ENCODE peak calls at places on chromosomes 3 and 15, in seven cellular contexts. T is mesendoderm, E is H9, I is IMR-90, N is H1, U is mesenchymal stem cell, X is trophoblast cell. M is an unnamed sample.

GRCh38 chr15:80777137-80777536 is 2.0 kb upstream of the CEMIP start:
- DNase-seq in I (peak; percentile 68), T (no peak), X (no peak), U (peak; percentile 62), E (no peak), N (no peak), M (no peak)

GRCh38 chr15:62063851-62064635 is 2.7 kb upstream of the C2CD4A start:
- DNase-seq in U (no peak), E (no peak), T (peak; percentile 19), N (no peak), X (peak; percentile 53), I (no peak), M (no peak)

GRCh38 chr3:15055019-15055557 is 10.0 kb downstream of the MRPS25 start:
- DNase-seq in U (no peak), N (no peak), X (no peak), I (peak; percentile 59), E (no peak), T (no peak), M (no peak)

GRCh38 chr3:151379083-151379734 is 5.3 kb downstream of the P2RY12 start:
- DNase-seq in X (no peak), U (peak; percentile 28), N (peak; percentile 63), E (peak; percentile 65), I (no peak), T (peak; percentile 60), M (peak; percentile 11)

GRCh38 chr3:197522183-197522715 is 33.5 kb downstream of the BDH1 start:
- DNase-seq in X (no peak), N (no peak), E (no peak), T (no peak), U (no peak), I (no peak), M (no peak)

GRCh38 chr3:175430975-175431374 is 571.8 kb downstream of the NAALADL2 start:
- DNase-seq in X (no peak), T (no peak), I (no peak), N (no peak), U (no peak), E (no peak), M (no peak)

GRCh38 chr3:174538116-174538515 is 321.0 kb upstream of the NAALADL2 start:
- DNase-seq in X (no peak), E (no peak), I (no peak), T (no peak), N (no peak), U (no peak), M (no peak)

GRCh38 chr3:9422712-9423424 is 25.5 kb downstream of the SETD5 start:
- DNase-seq in X (peak; percentile 37), E (peak; percentile 36), U (peak; percentile 96), N (no peak), T (peak; percentile 85), I (peak; percentile 98), M (peak; percentile 49)

GRCh38 chr15:39931615-39932014 is 2.3 kb upstream of the EIF2AK4 start:
- DNase-seq in I (no peak), E (no peak), X (no peak), N (no peak), T (no peak), U (peak; percentile 25), M (no peak)

GRCh38 chr15:80890341-80890972 is 99.2 kb downstream of the MESD start:
- DNase-seq in N (no peak), E (no peak), T (no peak), X (no peak), I (peak; percentile 42), U (no peak), M (no peak)

GRCh38 chr15:99123706-99124451 is 19.0 kb downstream of the SYNM start:
- DNase-seq in I (peak; percentile 96), N (no peak), X (peak; percentile 25), E (peak; percentile 62), T (peak; percentile 98), U (peak; percentile 99), M (peak; percentile 63)

GRCh38 chr3:52190294-52190841 is 7.6 kb upstream of the ALAS1 start:
- DNase-seq in I (peak; percentile 49), T (no peak), N (no peak), X (no peak), U (peak; percentile 20), E (no peak), M (no peak)

GRCh38 chr15:29098652-29099051 is 171.0 kb downstream of the NSMCE3 start:
- DNase-seq in X (no peak), U (no peak), E (no peak), T (no peak), I (no peak), N (no peak), M (no peak)

GRCh38 chr3:59127071-59127470 is 77.2 kb upstream of the CFAP20DC start:
- DNase-seq in U (peak; percentile 73), T (no peak), I (peak; percentile 83), X (no peak), N (no peak), E (no peak), M (no peak)

GRCh38 chr3:9769426-9770275 is at the start of gene CAMK1:
- DNase-seq in U (peak; percentile 72), I (peak; percentile 58), T (peak; percentile 74), N (peak; percentile 85), E (peak; percentile 78), X (peak; percentile 38), M (peak; percentile 62)

GRCh38 chr15:90214553-90215205 is 13.5 kb downstream of the SEMA4B start:
- DNase-seq in E (no peak), T (peak; percentile 42), I (no peak), N (no peak), X (no peak), U (peak; percentile 25), M (no peak)

GRCh38 chr3:127593187-127593586 is 2.7 kb upstream of the TPRA1 start:
- DNase-seq in U (no peak), I (no peak), N (no peak), E (no peak), T (no peak), X (no peak), M (no peak)

GRCh38 chr3:43873723-43874122 is 183.0 kb downstream of the ABHD5 start:
- DNase-seq in I (no peak), U (no peak), E (no peak), X (no peak), T (no peak), N (no peak), M (no peak)

GRCh38 chr3:44685128-44685800 is 27.2 kb upstream of the ZNF502 start:
- DNase-seq in E (peak; percentile 78), N (no peak), U (no peak), T (peak; percentile 86), I (peak; percentile 84), X (no peak), M (peak; percentile 17)

GRCh38 chr15:85582719-85583089 is 202.3 kb downstream of the AKAP13 start:
- DNase-seq in I (peak; percentile 46), E (no peak), U (peak; percentile 33), N (no peak), T (no peak), X (no peak), M (no peak)

GRCh38 chr15:36798366-36798765 is 218.9 kb downstream of the CDIN1 start:
- DNase-seq in X (no peak), T (no peak), E (no peak), U (no peak), N (no peak), I (peak; percentile 63), M (no peak)

GRCh38 chr15:43792761-43793493 is 807 bp downstream of the SERF2 start:
- DNase-seq in X (no peak), U (peak; percentile 45), N (no peak), E (no peak), T (peak; percentile 59), I (peak; percentile 34), M (peak; percentile 12)
- H3K4me1 ChIP-seq in X (peaks cover 7% of the 10 kb centered on the region), U (peaks cover 25% of the 10 kb centered on the region), N (peaks cover 24% of the 10 kb centered on the region), E (peaks cover 18% of the 10 kb centered on the region), T (peaks cover 23% of the 10 kb centered on the region), I (peaks cover 21% of the 10 kb centered on the region), M (peaks cover 10% of the 10 kb centered on the region)

GRCh38 chr15:78624651-78625590 is 4.1 kb upstream of the CHRNA3 start:
- DNase-seq in N (no peak), T (no peak), U (no peak), E (no peak), I (no peak), X (no peak), M (no peak)

GRCh38 chr15:78629031-78629715 is 8.4 kb upstream of the CHRNA3 start:
- DNase-seq in X (no peak), T (no peak), U (no peak), N (no peak), I (no peak), E (no peak), M (no peak)

GRCh38 chr15:78625621-78626280 is 5.0 kb upstream of the CHRNA3 start:
- DNase-seq in N (no peak), T (no peak), X (no peak), E (no peak), I (no peak), U (no peak), M (no peak)

GRCh38 chr15:78628227-78628626 is 7.4 kb upstream of the CHRNA3 start:
- DNase-seq in T (no peak), E (no peak), I (no peak), X (no peak), N (peak; percentile 22), U (no peak), M (no peak)

DNA sequence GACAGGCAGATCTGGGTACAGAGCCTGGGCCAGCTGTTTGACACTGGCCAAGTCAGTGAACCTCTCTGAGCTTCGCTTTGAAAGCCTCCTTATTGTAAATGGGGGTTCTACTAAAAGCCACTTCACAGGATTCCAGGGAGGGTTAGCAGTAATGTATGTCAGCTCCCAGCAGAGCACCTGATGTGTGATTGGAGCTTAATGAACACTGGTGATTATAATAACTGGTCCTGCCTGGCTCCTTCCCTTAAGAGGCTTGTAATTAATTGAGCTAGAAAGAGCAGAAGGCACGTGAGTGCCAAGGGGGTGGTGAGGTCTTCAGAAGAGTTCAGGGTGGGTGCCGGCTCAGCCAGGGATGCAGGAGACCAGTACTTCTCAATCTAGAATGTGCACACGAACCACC is 5.8 kb upstream of the CHRNA3 start:
- DNase-seq in I (no peak), E (no peak), U (no peak), T (no peak), N (no peak), X (no peak), M (no peak)
- H3K4ac ChIP-seq in I (no peak overlapping the region), E (no peak overlapping the region), U (no peak overlapping the region), T (no peak overlapping the region), N (no peak overlapping the region), X (no peak overlapping the region), M (no peak overlapping the region)

GRCh38 chr3:65593780-65594752 is 444.7 kb downstream of the MAGI1 start:
- DNase-seq in X (no peak), N (no peak), E (no peak), I (no peak), U (peak; percentile 17), T (no peak), M (no peak)

GRCh38 chr3:65595222-65595996 is 443.3 kb downstream of the MAGI1 start:
- DNase-seq in X (no peak), T (peak; percentile 44), E (no peak), I (no peak), N (no peak), U (no peak), M (no peak)

GRCh38 chr3:65588884-65589283 is 449.8 kb downstream of the MAGI1 start:
- DNase-seq in X (no peak), I (no peak), U (no peak), N (no peak), T (no peak), E (no peak), M (no peak)

GRCh38 chr3:65587650-65588439 is 450.9 kb downstream of the MAGI1 start:
- DNase-seq in N (no peak), X (no peak), I (no peak), E (no peak), U (no peak), T (no peak), M (no peak)

GRCh38 chr3:65591313-65591712 is 447.4 kb downstream of the MAGI1 start:
- DNase-seq in N (no peak), E (no peak), T (no peak), U (no peak), X (no peak), I (no peak), M (no peak)
- H3K4me1 ChIP-seq in N (peaks cover 24% of the 10 kb centered on the region), E (peaks cover 10% of the 10 kb centered on the region), T (peaks cover 9% of the 10 kb centered on the region), U (no peaks in the 10 kb centered on the region), X (no peaks in the 10 kb centered on the region), I (peaks cover 2% of the 10 kb centered on the region), M (peaks cover 12% of the 10 kb centered on the region)

GRCh38 chr15:56659197-56659596 is 74.1 kb downstream of the ZNF280D start:
- DNase-seq in U (no peak), N (no peak), T (no peak), X (no peak), E (no peak), I (no peak), M (no peak)
- H3K4ac ChIP-seq in U (no peak overlapping the region), N (no peak overlapping the region), T (no peak overlapping the region), X (no peak overlapping the region), E (no peak overlapping the region), I (no peak overlapping the region), M (no peak overlapping the region)

M was measured in neuronal stem cell.